ENCODE peak calls at places on chromosomes 13 and 19, in six cellular contexts. B is neural progenitor cell, M is H9, Y is SK-N-SH, T is IMR-90, C is K562. V is an unnamed sample. For H3K4me1, the result is how much of the 10 kb centered on the place peaks cover.

GRCh38 chr19:12975221-12975756 is 5.9 kb downstream of the DAND5 start:
- DNase-seq in B (no peak), M (no peak), Y (peak), T (no peak), C (peak), V (no peak)

GRCh38 chr13:74325106-74325505 is 190.9 kb upstream of the KLF12 start:
- DNase-seq in B (no peak), M (no peak), Y (peak), T (peak), C (no peak), V (no peak)

GRCh38 chr19:48933382-48933932 is at the start of gene DHDH:
- DNase-seq in B (peak), M (peak), Y (peak), T (peak), C (peak), V (peak)

GRCh38 chr19:1455002-1455335 is 5.0 kb downstream of the APC2 start:
- DNase-seq in B (no peak), M (no peak), Y (no peak), T (no peak), C (no peak), V (no peak)

GRCh38 chr13:60612593-60612992 is 215.6 kb downstream of the TDRD3 start:
- DNase-seq in B (peak), M (no peak), Y (no peak), T (no peak), C (no peak), V (no peak)

GRCh38 chr13:113179374-113180230 is 21.2 kb downstream of the PROZ start:
- DNase-seq in B (peak), M (no peak), Y (no peak), T (peak), C (no peak), V (no peak)

GRCh38 chr13:46160474-46161066 is 21.4 kb downstream of the LCP1 start:
- DNase-seq in B (peak), M (no peak), Y (peak), T (peak), C (peak), V (peak)

GRCh38 chr13:20271441-20271840 is 39.3 kb upstream of the GJB6 start:
- DNase-seq in B (no peak), M (no peak), Y (no peak), T (no peak), C (no peak), V (no peak)

GRCh38 chr13:106034201-106034600 is 501.3 kb downstream of the EFNB2 start:
- DNase-seq in B (no peak), M (no peak), Y (no peak), T (no peak), C (no peak), V (no peak)

GRCh38 chr13:100941811-100942361 is 267.3 kb upstream of the TMTC4 start:
- DNase-seq in B (no peak), M (no peak), Y (no peak), T (peak), C (no peak), V (no peak)

GRCh38 chr13:95267662-95268369 is 33.4 kb downstream of the ABCC4 start:
- DNase-seq in B (no peak), M (no peak), Y (no peak), T (peak), C (no peak), V (no peak)

GRCh38 chr19:51490676-51491075 is 10.9 kb downstream of the SIGLEC12 start:
- DNase-seq in B (no peak), M (peak), Y (no peak), T (no peak), C (peak), V (no peak)

GRCh38 chr13:82076421-82076820 is 1735.5 kb upstream of the SPRY2 start:
- DNase-seq in B (no peak), M (no peak), Y (no peak), T (no peak), C (no peak), V (no peak)

GRCh38 chr19:16342002-16342715 is 17.5 kb downstream of the KLF2 start:
- DNase-seq in B (no peak), M (no peak), Y (no peak), T (no peak), C (no peak), V (peak)

GRCh38 chr19:4506449-4507149 is 11.7 kb downstream of the PLIN4 start:
- DNase-seq in B (no peak), M (no peak), Y (no peak), T (peak), C (no peak), V (no peak)

GRCh38 chr13:31444266-31444862 is 244.6 kb downstream of the B3GLCT start:
- DNase-seq in B (no peak), M (no peak), Y (no peak), T (no peak), C (no peak), V (no peak)

GRCh38 chr19:1469200-1469935 is 9.6 kb downstream of the C19orf25 start:
- DNase-seq in B (peak), M (no peak), Y (no peak), T (no peak), C (no peak), V (no peak)

GRCh38 chr13:99386911-99387788 is 80.0 kb upstream of the GPR183 start:
- DNase-seq in B (peak), M (peak), Y (peak), T (no peak), C (peak), V (peak)
- H3K27ac ChIP-seq in B (peak), M (no peak), Y (no peak), T (no peak), C (no peak), V (no peak)

GRCh38 chr19:5931251-5931650 is 17.2 kb downstream of the CAPS start:
- DNase-seq in B (no peak), M (no peak), Y (no peak), T (no peak), C (no peak), V (no peak)
- H3K4me1 ChIP-seq in B (under half), M (under half), Y (under half), T (under half), C (under half), V (under half)

DNA sequence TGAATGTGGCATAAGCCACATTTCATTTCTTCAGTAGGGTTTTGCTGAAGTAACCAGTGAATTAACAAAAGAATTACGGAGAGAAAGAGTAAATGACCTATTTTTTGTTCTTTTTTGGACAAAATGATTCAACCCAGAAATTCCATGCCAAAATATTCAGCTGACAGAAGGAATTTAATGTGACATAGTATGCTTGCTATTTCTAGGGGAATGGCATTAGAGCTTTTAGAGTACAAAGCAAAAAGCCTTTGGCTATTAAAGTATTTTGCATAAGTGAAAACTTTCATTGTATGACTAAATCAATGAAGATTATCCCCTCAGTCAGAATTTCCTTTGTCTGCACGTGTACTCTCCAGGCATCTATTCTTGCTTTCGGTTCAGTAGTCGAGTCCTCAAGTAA is 465.3 kb downstream of the COG6 start:
- DNase-seq in B (no peak), M (no peak), Y (no peak), T (no peak), C (no peak), V (no peak)
- H2AFZ ChIP-seq in B (no peak), M (no peak), Y (no peak), T (no peak), C (no peak), V (no peak)

GRCh38 chr19:31449379-31449778 is 100.1 kb upstream of the TSHZ3 start:
- DNase-seq in B (no peak), M (no peak), Y (no peak), T (no peak), C (no peak), V (no peak)
- H3K27ac ChIP-seq in B (no peak), M (no peak), Y (no peak), T (no peak), C (no peak), V (no peak)

GRCh38 chr19:19443902-19444693 is 38.6 kb downstream of the GATAD2A start:
- DNase-seq in B (no peak), M (no peak), Y (no peak), T (no peak), C (no peak), V (no peak)
- H3K4me1 ChIP-seq in B (under half), M (under half), Y (under half), T (under half), C (under half), V (under half)

GRCh38 chr13:51560336-51560735 is 23.9 kb upstream of the WDFY2 start:
- DNase-seq in B (no peak), M (no peak), Y (no peak), T (no peak), C (no peak), V (no peak)

GRCh38 chr13:51564252-51564651 is 20.0 kb upstream of the WDFY2 start:
- DNase-seq in B (no peak), M (no peak), Y (no peak), T (no peak), C (no peak), V (no peak)

GRCh38 chr13:51562011-51562671 is 22.1 kb upstream of the WDFY2 start:
- DNase-seq in B (no peak), M (no peak), Y (no peak), T (no peak), C (no peak), V (no peak)

GRCh38 chr13:51559916-51560315 is 24.3 kb upstream of the WDFY2 start:
- DNase-seq in B (no peak), M (no peak), Y (no peak), T (no peak), C (no peak), V (no peak)

GRCh38 chr13:51564671-51565070 is 19.6 kb upstream of the WDFY2 start:
- DNase-seq in B (no peak), M (no peak), Y (no peak), T (no peak), C (no peak), V (no peak)
- H2AFZ ChIP-seq in B (no peak), M (no peak), Y (no peak), T (no peak), C (no peak), V (no peak)

GRCh38 chr13:75454497-75454896 is 27.5 kb downstream of the TBC1D4 start:
- DNase-seq in B (no peak), M (no peak), Y (no peak), T (no peak), C (no peak), V (no peak)

GRCh38 chr13:75447493-75447892 is 34.5 kb downstream of the TBC1D4 start:
- DNase-seq in B (no peak), M (no peak), Y (no peak), T (no peak), C (no peak), V (no peak)

GRCh38 chr13:75455962-75456361 is 26.0 kb downstream of the TBC1D4 start:
- DNase-seq in B (no peak), M (no peak), Y (no peak), T (no peak), C (no peak), V (no peak)

GRCh38 chr13:75446874-75447273 is 35.1 kb downstream of the TBC1D4 start:
- DNase-seq in B (no peak), M (no peak), Y (no peak), T (no peak), C (no peak), V (no peak)

GRCh38 chr13:75452564-75452963 is 29.4 kb downstream of the TBC1D4 start:
- DNase-seq in B (no peak), M (no peak), Y (no peak), T (no peak), C (no peak), V (no peak)
- H3K27ac ChIP-seq in B (no peak), M (no peak), Y (no peak), T (no peak), C (no peak), V (no peak)

DNA sequence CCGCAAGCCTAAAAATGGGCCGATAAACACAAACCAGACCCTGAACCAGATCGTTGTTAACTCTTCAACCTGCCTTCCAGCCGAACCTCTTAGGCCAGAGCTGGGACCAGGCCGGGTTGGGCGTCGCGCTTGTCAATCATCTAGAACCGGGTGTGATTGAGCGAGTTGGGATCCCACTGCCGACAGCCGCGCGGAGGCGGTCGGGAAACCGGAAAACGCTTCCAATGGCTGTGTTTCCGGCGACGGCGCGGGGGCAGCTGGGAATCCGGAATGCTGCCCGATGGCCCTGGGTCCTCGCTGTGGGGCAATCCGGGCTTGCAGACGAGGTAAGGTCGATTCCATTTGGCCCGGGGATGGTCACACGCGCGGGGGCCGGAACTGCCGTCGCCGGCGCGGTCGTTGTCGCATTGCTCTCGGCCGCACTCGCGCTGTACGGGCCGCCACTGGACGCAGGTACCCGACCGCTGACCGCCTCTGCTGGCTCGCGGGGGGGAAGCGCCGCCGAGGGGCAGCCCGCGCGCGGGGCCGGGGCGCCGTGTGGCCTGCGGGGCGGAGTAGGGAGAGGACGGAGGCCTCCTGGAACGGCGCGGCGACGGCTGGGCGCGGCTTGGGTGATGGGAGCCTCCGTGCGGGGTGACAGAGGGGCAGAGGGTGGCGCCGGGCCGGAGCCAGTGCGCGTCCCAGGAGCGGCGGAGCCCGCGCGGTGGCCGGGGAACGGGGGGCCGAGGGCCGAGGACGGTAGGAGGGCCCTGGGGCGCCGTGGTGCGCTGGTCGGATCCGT is at the start of gene NAXD:
- DNase-seq in B (peak), M (peak), Y (peak), T (peak), C (peak), V (peak)
- H3K4me1 ChIP-seq in B (under half), M (under half), Y (under half), T (under half), C (under half), V (under half)